ENCODE peak calls at places on chromosome 22, in seven cellular contexts. U, C, X, D, B, G and H are unnamed samples.

GRCh38 chr22:37162221-37163095 is 12.7 kb upstream of the IL2RB start:
- DNase-seq in U (no peak), C (no peak), X (no peak), D (no peak), B (no peak), G (no peak), H (peak)

GRCh38 chr22:45240137-45240809 is 421 bp downstream of the KIAA0930 start:
- DNase-seq in U (no peak), C (no peak), X (peak), D (no peak), B (peak), G (no peak), H (no peak)

GRCh38 chr22:37739000-37739399 is 42.2 kb downstream of the TRIOBP start:
- DNase-seq in U (no peak), C (no peak), X (no peak), D (no peak), B (no peak), G (peak), H (no peak)

GRCh38 chr22:19759994-19760651 is 455 bp upstream of the TBX1 start:
- DNase-seq in U (no peak), C (no peak), X (no peak), D (no peak), B (no peak), G (no peak), H (peak)

GRCh38 chr22:35381424-35381772 is 502 bp downstream of the HMOX1 start:
- DNase-seq in U (no peak), C (no peak), X (no peak), D (no peak), B (no peak), G (no peak), H (no peak)

GRCh38 chr22:24578355-24579241 is 14.3 kb downstream of the LRRC75B start:
- DNase-seq in U (no peak), C (peak), X (peak), D (no peak), B (peak), G (no peak), H (no peak)

GRCh38 chr22:49962751-49963646 is 2.4 kb downstream of the PIM3 start:
- DNase-seq in U (no peak), C (no peak), X (no peak), D (no peak), B (no peak), G (peak), H (no peak)

GRCh38 chr22:20028855-20029549 is 8.1 kb downstream of the TANGO2 start:
- DNase-seq in U (no peak), C (no peak), X (no peak), D (no peak), B (no peak), G (no peak), H (no peak)

GRCh38 chr22:17418890-17419324 is 49.6 kb downstream of the CECR2 start:
- DNase-seq in U (no peak), C (no peak), X (no peak), D (no peak), B (no peak), G (peak), H (no peak)

GRCh38 chr22:20017622-20017958 is 967 bp upstream of the ARVCF start:
- DNase-seq in U (no peak), C (no peak), X (no peak), D (no peak), B (no peak), G (no peak), H (no peak)

GRCh38 chr22:20239063-20239950 is 28.8 kb downstream of the RTN4R start:
- DNase-seq in U (no peak), C (no peak), X (peak), D (no peak), B (no peak), G (peak), H (peak)

GRCh38 chr22:36088292-36088691 is 59.7 kb upstream of the RBFOX2 start:
- DNase-seq in U (no peak), C (no peak), X (no peak), D (no peak), B (no peak), G (no peak), H (no peak)

GRCh38 chr22:44647141-44647540 is 54.9 kb upstream of the PRR5 start:
- DNase-seq in U (no peak), C (no peak), X (no peak), D (no peak), B (no peak), G (no peak), H (no peak)

GRCh38 chr22:37862570-37863325 is 13.5 kb downstream of the EIF3L start:
- DNase-seq in U (no peak), C (no peak), X (no peak), D (no peak), B (no peak), G (no peak), H (no peak)